ENCODE peak calls at places on chromosomes 3 and 15, in seven cellular contexts. U is dermis blood vessel endothelial cell, A is H54, Y is amniotic stem cell, I is SHP77, C is EH, H is skeletal muscle cell. F is an unnamed sample.
A peak's percentile ranks its signal among the peaks of the same experiment; 100 is the strongest.

GRCh38 chr3:168093229-168093628 is 2.5 kb downstream of the GOLIM4 start:
- DNase-seq in U (no peak), A (no peak), Y (no peak), I (no peak), C (peak; percentile 17), H (no peak), F (no peak)

GRCh38 chr3:55272031-55272645 is 215.0 kb downstream of the WNT5A start:
- DNase-seq in U (no peak), A (no peak), Y (no peak), I (no peak), C (peak; percentile 55), H (no peak), F (no peak)

GRCh38 chr15:44545934-44546802 is 9.2 kb downstream of the EIF3J start:
- DNase-seq in U (peak; percentile 41), A (no peak), Y (peak; percentile 11), I (no peak), C (peak; percentile 63), H (no peak), F (no peak)

GRCh38 chr3:44983413-44984040 is 7.5 kb downstream of the EXOSC7 start:
- DNase-seq in U (no peak), A (no peak), Y (no peak), I (no peak), C (no peak), H (no peak), F (no peak)

GRCh38 chr15:77521206-77521605 is 100.5 kb downstream of the HMG20A start:
- DNase-seq in U (no peak), A (no peak), Y (no peak), I (no peak), C (no peak), H (no peak), F (no peak)

GRCh38 chr15:64902863-64903262 is 8.8 kb upstream of the ANKDD1A start:
- DNase-seq in U (no peak), A (no peak), Y (no peak), I (no peak), C (peak; percentile 14), H (no peak), F (no peak)

GRCh38 chr15:99416191-99417188 is 149.3 kb upstream of the MEF2A start:
- DNase-seq in U (no peak), A (no peak), Y (no peak), I (no peak), C (no peak), H (no peak), F (no peak)

GRCh38 chr15:72341361-72341760 is 21.4 kb upstream of the CELF6 start:
- DNase-seq in U (peak; percentile 46), A (no peak), Y (no peak), I (peak; percentile 41), C (peak; percentile 21), H (no peak), F (peak; percentile 65)

GRCh38 chr3:157611176-157611575 is 108.0 kb upstream of the VEPH1 start:
- DNase-seq in U (no peak), A (no peak), Y (no peak), I (no peak), C (no peak), H (no peak), F (no peak)

GRCh38 chr3:116103868-116104530 is 341.3 kb downstream of the LSAMP start:
- DNase-seq in U (no peak), A (no peak), Y (no peak), I (no peak), C (no peak), H (no peak), F (no peak)

F was measured in A549.